ENCODE peak calls at places on chromosome 20, in five cellular contexts. E, K, L, W and O are unnamed samples.

GRCh38 chr20:34334654-34335407 is 28.2 kb upstream of the ITCH start:
- DNase-seq in W (peak; percentile 86), K (no peak), E (no peak), L (peak; percentile 75), O (no peak)

GRCh38 chr20:19737025-19737424 is 21.0 kb upstream of the RIN2 start:
- DNase-seq in E (no peak), W (peak; percentile 92), L (no peak), K (peak; percentile 86), O (no peak)

GRCh38 chr20:50345712-50346371 is 155.2 kb downstream of the CEBPB start:
- DNase-seq in K (no peak), L (peak; percentile 58), E (no peak), W (no peak), O (no peak)

GRCh38 chr20:47546184-47547033 is 44.7 kb downstream of the NCOA3 start:
- DNase-seq in K (peak; percentile 76), E (no peak), L (no peak), W (peak; percentile 70), O (no peak)

GRCh38 chr20:45828589-45828988 is 1.5 kb upstream of the TNNC2 start:
- DNase-seq in E (no peak), K (no peak), L (no peak), W (no peak), O (no peak)

GRCh38 chr20:37567331-37567665 is 39.6 kb upstream of the BLCAP start:
- DNase-seq in K (no peak), W (no peak), L (no peak), E (no peak), O (no peak)

GRCh38 chr20:58891076-58891685 is 38.7 kb downstream of the GNAS start:
- DNase-seq in W (peak; percentile 74), K (peak; percentile 43), L (peak; percentile 93), E (peak; percentile 94), O (no peak)

GRCh38 chr20:3766832-3767433 is 620 bp downstream of the ADISSP start:
- DNase-seq in E (peak; percentile 75), K (no peak), W (peak; percentile 36), L (peak; percentile 68), O (no peak)

GRCh38 chr20:12371955-12372354 is 454.3 kb downstream of the BTBD3 start:
- DNase-seq in E (no peak), W (no peak), K (no peak), L (no peak), O (no peak)

GRCh38 chr20:4036351-4036750 is 21.0 kb upstream of the RNF24 start:
- DNase-seq in K (no peak), L (peak; percentile 22), W (no peak), E (no peak), O (no peak)

GRCh38 chr20:2468581-2469407 is 1.8 kb downstream of the SNRPB start:
- DNase-seq in L (no peak), K (peak; percentile 23), E (no peak), W (no peak), O (no peak)

GRCh38 chr20:60139663-60140446 is 181.6 kb downstream of the CDH26 start:
- DNase-seq in E (peak; percentile 67), W (no peak), K (peak; percentile 17), L (no peak), O (no peak)

GRCh38 chr20:36538026-36538764 is 3.1 kb upstream of the MYL9 start:
- DNase-seq in E (no peak), W (no peak), K (peak; percentile 41), L (peak; percentile 68), O (no peak)

GRCh38 chr20:19830351-19830750 is 72.3 kb downstream of the RIN2 start:
- DNase-seq in W (no peak), L (no peak), E (no peak), K (no peak), O (no peak)

GRCh38 chr20:36941403-36941835 is 10.1 kb downstream of the SAMHD1 start:
- DNase-seq in E (no peak), L (no peak), K (peak; percentile 42), W (peak; percentile 55), O (no peak)

DNA sequence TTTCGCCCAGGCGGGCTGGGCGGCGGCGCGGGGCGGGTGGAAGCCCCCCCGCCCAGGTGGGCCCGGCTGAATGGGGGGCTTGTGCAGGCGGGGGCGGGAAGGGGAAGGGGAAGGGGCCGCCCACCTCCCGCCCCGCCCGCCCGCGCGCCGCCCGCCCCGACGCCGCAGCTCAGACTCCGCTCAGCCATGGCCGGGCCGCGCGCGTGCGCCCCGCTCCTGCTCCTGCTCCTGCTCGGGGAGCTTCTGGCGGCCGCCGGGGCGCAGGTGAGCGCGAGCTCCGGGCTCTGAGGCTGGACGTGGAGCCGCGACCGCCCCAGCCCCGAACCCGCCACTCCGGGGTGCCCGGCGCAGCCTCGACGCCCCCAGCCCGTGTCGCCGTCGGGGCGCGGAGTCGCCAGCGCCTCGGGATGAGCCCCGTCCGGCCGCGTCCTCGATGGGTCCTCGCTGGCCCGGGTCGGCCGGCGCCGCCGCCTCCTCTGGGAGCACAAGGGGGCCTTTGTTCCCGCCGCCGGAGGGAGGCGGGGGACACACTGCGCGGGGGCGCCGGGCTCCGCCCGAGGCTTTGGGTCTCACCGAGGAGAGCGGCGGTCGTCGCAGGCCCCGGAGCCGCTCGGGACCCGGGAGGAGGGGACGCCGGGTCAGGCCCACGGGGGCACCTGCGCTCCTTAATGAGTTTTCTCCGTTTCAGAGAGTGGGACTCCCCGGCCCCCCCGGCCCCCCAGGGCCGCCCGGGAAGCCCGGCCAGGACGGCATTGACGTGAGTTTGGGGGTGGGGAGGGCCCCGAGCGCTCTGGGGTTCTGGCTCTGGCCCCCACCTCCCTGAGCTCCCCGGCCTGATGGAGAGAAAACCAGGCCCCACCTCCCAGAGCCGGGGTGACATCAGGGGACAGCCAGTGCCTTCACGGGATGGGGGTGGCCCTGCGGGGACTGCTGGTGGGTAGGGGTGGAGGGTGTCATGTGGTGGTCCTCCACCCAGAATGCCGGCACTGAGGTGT is at the start of gene COL9A3:
- DNase-seq in W (no peak), K (no peak), L (no peak), E (no peak), O (no peak)
- H3K4me3 ChIP-seq in W (peak within 1 kb of the TSS; percentile 64), K (no peak within 1 kb of the TSS), L (peak within 1 kb of the TSS; percentile 8), E (no peak within 1 kb of the TSS), O (no peak within 1 kb of the TSS)

DNA sequence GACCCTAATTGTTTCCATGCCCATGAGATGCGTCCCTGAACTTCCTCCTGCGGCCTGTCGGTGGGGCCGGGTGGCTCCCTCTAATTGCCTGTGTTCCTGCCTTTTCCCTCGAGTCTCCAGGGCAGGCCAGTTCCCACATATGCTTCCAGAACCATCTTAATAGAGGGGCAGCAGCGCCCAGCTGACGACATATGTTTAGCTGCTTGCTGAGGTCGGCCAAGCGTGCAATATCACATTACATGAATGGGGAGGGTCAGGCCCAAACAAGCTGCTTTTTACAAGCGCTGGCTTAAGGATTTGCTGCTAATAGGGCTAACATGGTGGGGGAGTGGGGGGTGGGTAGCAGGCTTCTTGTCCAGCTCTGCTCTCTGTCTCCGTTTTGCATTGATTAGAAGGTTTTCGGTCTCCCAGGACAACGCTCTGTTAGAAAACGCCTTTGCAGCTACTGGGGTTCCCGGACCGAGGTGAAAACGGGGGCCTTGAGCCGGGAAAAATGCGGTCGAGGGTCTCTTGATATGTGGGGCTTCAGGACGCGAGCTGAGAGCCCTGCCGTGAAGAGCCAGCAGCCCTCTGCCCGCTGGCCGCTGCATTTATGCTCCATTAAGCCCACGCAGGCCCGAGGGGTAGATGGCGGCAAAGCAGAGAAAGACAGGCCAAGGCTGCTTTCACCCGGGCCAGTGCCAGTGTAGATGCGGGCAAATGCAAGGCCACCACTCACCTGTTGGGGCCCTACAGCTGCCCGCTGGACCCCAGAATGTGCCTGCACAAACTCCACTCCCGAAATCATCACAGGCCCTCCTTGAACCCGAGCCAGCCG is 308.5 kb downstream of the BMP7 start:
- DNase-seq in L (no peak), W (no peak), E (no peak), K (no peak), O (no peak)
- TF ChIP-seq CTCF in L (no peak), W (peak; percentile 24), E (no peak), K (no peak), O (no peak)

GRCh38 chr20:32110727-32111126 is 1.2 kb downstream of the TM9SF4 start:
- DNase-seq in W (no peak), L (no peak), K (no peak), E (no peak), O (no peak)

GRCh38 chr20:32110173-32110704 is 725 bp downstream of the TM9SF4 start:
- DNase-seq in E (no peak), K (no peak), W (no peak), L (peak; percentile 66), O (no peak)

GRCh38 chr20:32112862-32113261 is 3.3 kb downstream of the TM9SF4 start:
- DNase-seq in K (no peak), L (no peak), E (no peak), W (no peak), O (no peak)

GRCh38 chr20:32111763-32112162 is 2.2 kb downstream of the TM9SF4 start:
- DNase-seq in L (no peak), E (no peak), W (no peak), K (no peak), O (no peak)

DNA sequence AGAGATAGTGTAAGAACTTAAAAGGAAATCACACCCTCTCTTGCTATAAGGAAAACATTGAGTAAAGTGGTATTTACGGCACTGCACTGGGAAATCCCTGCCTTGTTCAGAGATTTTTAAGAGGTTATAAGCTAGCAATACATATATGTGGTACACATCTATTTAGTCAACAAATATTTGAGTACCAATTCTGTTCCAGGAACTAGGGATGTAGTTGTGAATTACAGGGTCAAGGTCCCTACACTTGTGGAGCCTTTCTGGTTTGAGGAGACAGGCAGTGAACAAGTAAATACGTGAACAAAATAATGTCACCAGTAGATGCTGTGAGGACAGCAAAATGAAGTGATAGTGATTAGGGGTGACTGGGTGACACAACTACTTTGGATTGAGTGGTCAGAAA is 1.8 kb downstream of the TM9SF4 start:
- DNase-seq in K (no peak), L (no peak), E (no peak), W (no peak), O (no peak)
- H3K4me3 ChIP-seq in K (no peak overlapping the region), L (no peak overlapping the region), E (peak overlapping the region; percentile 95), W (peak overlapping the region; percentile 95), O (no peak overlapping the region)

GRCh38 chr20:53866787-53867740 is 203.3 kb downstream of the BCAS1 start:
- DNase-seq in L (no peak), E (no peak), K (no peak), W (peak; percentile 55), O (no peak)
- TF ChIP-seq CTCF in L (no peak), E (no peak), K (no peak), W (no peak), O (no peak)

DNA sequence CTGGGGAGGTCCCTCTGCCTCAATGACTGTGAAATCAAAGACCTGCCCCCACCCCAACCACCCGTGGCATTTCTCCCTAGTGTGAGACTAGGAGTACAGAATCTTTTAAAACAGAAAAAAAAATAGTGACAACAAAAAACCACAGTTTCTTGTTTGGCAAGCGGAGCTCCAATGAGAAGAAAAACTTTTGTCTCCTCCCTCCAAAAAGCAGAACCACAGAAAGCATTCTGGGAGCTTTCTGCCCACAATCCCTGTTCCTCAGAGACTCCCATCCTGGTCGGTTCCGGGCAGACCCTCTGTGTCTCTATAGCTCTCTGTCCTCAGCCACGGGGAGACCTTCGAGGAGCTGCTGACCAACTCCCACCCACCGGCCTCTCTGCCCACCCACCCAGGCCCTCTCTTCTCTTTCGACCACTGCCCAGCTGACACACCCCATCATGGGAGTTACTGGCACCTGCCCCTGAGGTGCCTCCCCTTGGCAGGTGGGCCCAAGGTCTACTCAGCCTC is 4.9 kb downstream of the PREX1 start:
- DNase-seq in K (no peak), E (no peak), W (no peak), L (no peak), O (no peak)
- H3K4me3 ChIP-seq in K (no peak overlapping the region), E (peak overlapping the region; percentile 78), W (no peak overlapping the region), L (no peak overlapping the region), O (no peak overlapping the region)

DNA sequence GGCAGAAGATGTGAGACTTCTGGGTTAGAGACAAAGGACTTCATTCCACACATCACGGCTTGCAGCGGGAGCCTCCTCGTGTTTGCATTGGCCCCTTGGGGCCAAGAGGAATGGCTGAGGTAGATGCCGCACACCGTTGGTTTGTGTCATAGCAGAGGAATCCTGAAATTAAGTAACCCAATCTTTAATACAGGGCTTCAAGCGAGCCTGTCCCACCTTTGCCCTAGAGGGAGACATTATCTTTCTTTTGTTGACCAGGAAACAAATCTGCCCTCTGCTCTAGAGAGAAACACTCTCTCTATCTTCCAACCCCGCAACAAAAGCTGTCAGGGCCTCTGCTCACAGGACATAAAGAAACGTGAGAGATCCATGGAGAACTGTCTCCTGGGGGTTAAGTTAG is 277.6 kb upstream of the ZFP64 start:
- DNase-seq in E (no peak), L (no peak), W (no peak), K (no peak), O (no peak)
- TF ChIP-seq CTCF in E (no peak), L (no peak), W (no peak), K (no peak), O (no peak)